ENCODE peak calls at places on chromosomes 12 and 14, in seven cellular contexts. M is K562, D is SK-N-SH, I is HCT116, C is HepG2, W is H1, B is GM12878. G is an unnamed sample.

GRCh38 chr14:51071851-51072250 is 23.1 kb downstream of the TRIM9 start:
- DNase-seq in M (no peak), D (no peak), I (no peak), C (no peak), W (no peak), B (no peak), G (no peak)

GRCh38 chr12:24418157-24418556 is 468.7 kb upstream of the SOX5 start:
- DNase-seq in M (no peak), D (no peak), I (no peak), C (no peak), W (no peak), B (no peak), G (no peak)

GRCh38 chr14:96151242-96151641 is 53.4 kb upstream of the BDKRB2 start:
- DNase-seq in M (no peak), D (no peak), I (no peak), C (no peak), W (no peak), B (no peak), G (no peak)

GRCh38 chr12:109510196-109510595 is 32.8 kb downstream of the UBE3B start:
- DNase-seq in M (no peak), D (no peak), I (no peak), C (no peak), W (no peak), B (no peak), G (no peak)

GRCh38 chr14:20493634-20494033 is 11.7 kb upstream of the RNASE10 start:
- DNase-seq in M (no peak), D (no peak), I (no peak), C (no peak), W (no peak), B (no peak), G (no peak)

GRCh38 chr14:31025335-31026075 is at the start of gene AP4S1:
- DNase-seq in M (peak; percentile 42), D (peak; percentile 65), I (no peak), C (peak; percentile 57), W (peak; percentile 82), B (no peak), G (peak; percentile 16)

GRCh38 chr14:75460402-75460801 is 32.6 kb downstream of the JDP2 start:
- DNase-seq in M (no peak), D (no peak), I (no peak), C (no peak), W (no peak), B (no peak), G (no peak)

GRCh38 chr14:57182760-57183503 is 85.8 kb downstream of the EXOC5 start:
- DNase-seq in M (no peak), D (peak; percentile 39), I (peak; percentile 16), C (peak; percentile 15), W (no peak), B (no peak), G (peak; percentile 22)

GRCh38 chr14:77007975-77008421 is 20.5 kb downstream of the IRF2BPL start:
- DNase-seq in M (no peak), D (no peak), I (no peak), C (no peak), W (no peak), B (no peak), G (no peak)

GRCh38 chr14:55277972-55278740 is 6.9 kb downstream of the FBXO34 start:
- DNase-seq in M (no peak), D (no peak), I (no peak), C (no peak), W (no peak), B (no peak), G (no peak)

GRCh38 chr14:50984061-50984710 is 39.9 kb upstream of the PYGL start:
- DNase-seq in M (no peak), D (no peak), I (no peak), C (no peak), W (no peak), B (no peak), G (no peak)

GRCh38 chr12:72790273-72790672 is 518.1 kb downstream of the TRHDE start:
- DNase-seq in M (no peak), D (no peak), I (no peak), C (no peak), W (no peak), B (no peak), G (no peak)

GRCh38 chr14:52961060-52961639 is 10.3 kb upstream of the FERMT2 start:
- DNase-seq in M (peak; percentile 10), D (peak; percentile 63), I (peak; percentile 58), C (peak; percentile 70), W (peak; percentile 56), B (peak; percentile 13), G (no peak)

GRCh38 chr14:72614365-72614764 is 279.5 kb downstream of the DPF3 start:
- DNase-seq in M (no peak), D (no peak), I (no peak), C (no peak), W (peak; percentile 33), B (no peak), G (no peak)

GRCh38 chr14:72616811-72617210 is 277.1 kb downstream of the DPF3 start:
- DNase-seq in M (no peak), D (no peak), I (no peak), C (no peak), W (no peak), B (no peak), G (no peak)

GRCh38 chr14:72616294-72616693 is 277.6 kb downstream of the DPF3 start:
- DNase-seq in M (no peak), D (no peak), I (no peak), C (no peak), W (peak; percentile 19), B (no peak), G (no peak)

GRCh38 chr14:72614891-72615410 is 278.9 kb downstream of the DPF3 start:
- DNase-seq in M (no peak), D (no peak), I (no peak), C (no peak), W (peak; percentile 33), B (no peak), G (no peak)

DNA sequence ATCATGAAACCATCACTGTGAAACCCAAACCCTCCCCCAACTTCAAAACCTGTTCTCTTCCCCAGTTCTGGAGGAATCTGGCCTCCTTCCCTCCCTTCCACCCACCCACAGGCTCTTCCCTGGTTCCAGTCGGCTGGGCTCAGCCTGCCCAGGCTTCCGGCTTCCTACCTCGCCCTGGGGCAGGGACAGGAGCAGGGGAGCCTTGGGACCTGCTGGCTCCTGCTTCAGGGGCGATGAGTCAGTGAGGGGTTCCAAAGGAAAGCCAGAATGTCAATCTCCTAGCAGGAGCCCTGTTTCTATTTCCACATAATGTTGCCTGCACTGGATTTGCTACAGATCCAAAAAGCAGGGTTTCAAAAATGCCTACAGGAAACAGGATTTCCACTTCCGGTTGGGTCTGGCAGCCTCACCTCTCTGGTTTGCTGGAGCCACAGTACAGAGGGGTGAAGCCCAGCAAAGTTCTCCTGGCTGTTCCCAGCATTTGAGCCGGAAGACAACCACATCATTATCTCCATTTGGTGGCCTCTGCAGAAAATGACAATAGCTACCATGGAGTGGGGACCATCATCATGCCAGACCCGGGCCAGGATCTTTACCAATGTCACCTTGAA is 278.3 kb downstream of the DPF3 start:
- DNase-seq in M (no peak), D (no peak), I (no peak), C (no peak), W (peak; percentile 33), B (no peak), G (no peak)
- TF ChIP-seq YY1 in M (no peak), D (no peak), I (no peak), C (no peak), W (no peak), B (no peak), G (no peak)

GRCh38 chr12:114691196-114691595 is 7.2 kb upstream of the TBX3 start:
- DNase-seq in M (no peak), D (peak; percentile 35), I (no peak), C (no peak), W (no peak), B (no peak), G (no peak)
- TF ChIP-seq YY1 in M (no peak), D (no peak), I (no peak), C (no peak), W (no peak), B (no peak), G (no peak)

DNA sequence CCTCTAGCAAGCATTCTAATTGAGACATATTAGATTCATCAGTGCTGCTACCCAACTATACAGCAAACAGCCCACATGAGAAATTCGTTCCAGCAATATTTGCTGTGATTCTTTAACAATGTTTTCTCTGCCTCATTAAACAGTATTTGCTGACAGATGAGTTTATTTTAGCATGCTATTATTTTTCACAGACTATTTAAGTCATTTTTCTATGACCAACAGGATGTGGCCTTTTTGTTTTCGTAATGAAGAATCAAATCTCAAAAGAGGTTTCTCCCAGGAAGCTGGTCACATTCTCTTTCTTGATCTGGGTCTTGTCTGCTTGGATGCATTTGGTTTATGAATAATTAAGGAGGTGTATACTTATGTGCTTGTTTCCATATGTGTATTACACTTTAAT is 23.2 kb upstream of the SERPINA12 start:
- DNase-seq in M (no peak), D (no peak), I (no peak), C (no peak), W (no peak), B (peak; percentile 37), G (no peak)
- TF ChIP-seq YY1 in M (no peak), D (no peak), I (no peak), C (no peak), W (no peak), B (no peak), G (no peak)

DNA sequence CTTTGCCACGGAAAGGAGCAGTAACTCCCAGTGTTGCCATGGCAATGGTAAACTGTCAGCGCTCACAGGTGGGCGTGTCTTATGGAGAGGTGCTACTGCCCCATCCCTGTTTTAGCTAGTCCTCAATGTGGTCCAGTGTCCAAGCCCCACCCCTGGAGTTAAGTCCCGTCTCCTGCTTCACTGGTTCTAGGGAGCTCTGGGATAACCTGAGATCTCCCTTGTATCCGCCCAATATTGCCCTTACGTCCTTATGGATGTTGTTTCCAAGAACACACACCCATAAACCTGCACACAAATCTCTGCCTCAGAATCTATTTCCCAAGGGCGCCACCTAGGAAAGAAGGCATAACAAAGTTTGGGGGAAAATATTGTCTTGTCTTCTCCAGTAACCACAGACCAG is 64.2 kb downstream of the SPRING1 start:
- DNase-seq in M (no peak), D (no peak), I (peak; percentile 21), C (no peak), W (no peak), B (no peak), G (no peak)
- TF ChIP-seq YY1 in M (no peak), D (no peak), I (no peak), C (no peak), W (no peak), B (no peak), G (no peak)

G was measured in NT2/D1.